ENCODE peak calls at places on chromosomes 16 and 17, in nine cellular contexts. R, N, C, L, B, U, I, D and Q are unnamed samples.

GRCh38 chr17:43674394-43674793 is 12.7 kb upstream of the MEOX1 start:
- DNase-seq in L (no peak), U (no peak), I (no peak), B (no peak), R (no peak), N (no peak), D (no peak), C (no peak), Q (no peak)

GRCh38 chr17:41386227-41386626 is 4.1 kb upstream of the KRT34 start:
- DNase-seq in N (no peak), I (no peak), B (no peak), L (no peak), U (no peak), D (no peak), R (no peak), C (no peak), Q (no peak)

GRCh38 chr17:66713533-66714042 is 121.3 kb upstream of the CACNG5 start:
- DNase-seq in L (no peak), I (no peak), B (no peak), C (no peak), N (no peak), R (no peak), D (no peak), U (no peak), Q (no peak)

GRCh38 chr16:87560428-87561199 is 41.7 kb upstream of the JPH3 start:
- DNase-seq in R (no peak), L (peak; percentile 71), N (no peak), B (no peak), D (no peak), U (no peak), I (peak; percentile 61), C (peak; percentile 92), Q (no peak)

GRCh38 chr17:34710226-34710625 is 130.8 kb downstream of the TMEM132E start:
- DNase-seq in D (no peak), B (no peak), C (no peak), U (no peak), N (no peak), R (no peak), L (no peak), I (no peak), Q (no peak)

GRCh38 chr16:4868573-4868972 is 21.3 kb downstream of the UBN1 start:
- DNase-seq in L (no peak), C (no peak), R (no peak), N (no peak), B (no peak), I (no peak), D (no peak), U (no peak), Q (no peak)

GRCh38 chr17:82440377-82440981 is 10.1 kb downstream of the CYBC1 start:
- DNase-seq in U (no peak), D (no peak), L (no peak), R (no peak), C (peak; percentile 54), B (no peak), I (no peak), N (no peak), Q (no peak)

GRCh38 chr17:44204453-44204882 is 4.8 kb upstream of the ATXN7L3 start:
- DNase-seq in N (no peak), I (peak; percentile 52), B (no peak), D (no peak), L (no peak), C (no peak), R (no peak), U (peak; percentile 57), Q (no peak)

GRCh38 chr16:2520097-2520783 is at the start of gene AMDHD2:
- DNase-seq in B (peak; percentile 87), U (peak; percentile 98), N (peak; percentile 84), L (peak; percentile 96), D (peak; percentile 84), R (peak; percentile 57), C (peak; percentile 95), I (peak; percentile 98), Q (peak; percentile 85)

GRCh38 chr17:67431210-67432015 is 54.3 kb downstream of the PITPNC1 start:
- DNase-seq in I (peak; percentile 59), U (peak; percentile 65), N (peak; percentile 47), C (no peak), D (no peak), B (no peak), L (peak; percentile 48), R (no peak), Q (no peak)

GRCh38 chr16:586645-587590 is 2.9 kb upstream of the RAB40C start:
- DNase-seq in L (no peak), N (no peak), R (no peak), I (no peak), D (no peak), C (no peak), U (no peak), B (no peak), Q (no peak)

GRCh38 chr16:85832578-85833539 is 33.4 kb downstream of the COX4I1 start:
- DNase-seq in N (no peak), R (no peak), U (no peak), B (peak; percentile 65), D (no peak), C (no peak), I (no peak), L (no peak), Q (no peak)

GRCh38 chr16:89334461-89334860 is 117.0 kb downstream of the ZNF778 start:
- DNase-seq in N (no peak), U (no peak), D (no peak), L (no peak), C (no peak), I (no peak), B (no peak), R (no peak), Q (no peak)

GRCh38 chr17:33560165-33560564 is 267.1 kb upstream of the ASIC2 start:
- DNase-seq in D (no peak), B (no peak), N (peak; percentile 38), C (no peak), R (no peak), L (no peak), I (no peak), U (no peak), Q (no peak)

GRCh38 chr17:47684535-47685193 is 9.3 kb upstream of the TBKBP1 start:
- DNase-seq in U (no peak), D (no peak), N (no peak), I (no peak), R (no peak), B (no peak), L (peak; percentile 43), C (peak; percentile 49), Q (no peak)

GRCh38 chr17:17077861-17078732 is 35.8 kb downstream of the MPRIP start:
- DNase-seq in D (no peak), L (no peak), R (no peak), N (no peak), B (no peak), U (no peak), C (no peak), I (no peak), Q (no peak)

GRCh38 chr17:9273334-9274118 is 252.2 kb downstream of the NTN1 start:
- DNase-seq in U (no peak), B (no peak), I (no peak), C (peak; percentile 43), L (peak; percentile 69), D (no peak), N (no peak), R (no peak), Q (no peak)

GRCh38 chr16:24102120-24102740 is 153.9 kb upstream of the CACNG3 start:
- DNase-seq in D (no peak), B (no peak), L (no peak), R (peak; percentile 64), N (no peak), C (peak; percentile 54), U (no peak), I (no peak), Q (no peak)

GRCh38 chr16:63080736-63081135 is 1044.5 kb upstream of the CDH8 start:
- DNase-seq in U (no peak), I (no peak), C (no peak), L (no peak), R (no peak), B (no peak), N (no peak), D (no peak), Q (no peak)

GRCh38 chr16:89344314-89344828 is 126.9 kb downstream of the ZNF778 start:
- DNase-seq in C (no peak), R (no peak), N (no peak), B (no peak), L (no peak), I (no peak), D (no peak), U (no peak), Q (no peak)

GRCh38 chr17:44105483-44105882 is 18.0 kb downstream of the HDAC5 start:
- DNase-seq in R (no peak), I (no peak), B (no peak), N (no peak), L (no peak), C (peak; percentile 62), D (no peak), U (no peak), Q (no peak)

GRCh38 chr17:47982645-47983440 is 11.9 kb downstream of the CDK5RAP3 start:
- DNase-seq in U (no peak), R (no peak), N (peak; percentile 37), D (no peak), B (no peak), I (no peak), C (no peak), L (no peak), Q (no peak)

GRCh38 chr16:14310519-14310991 is 239.4 kb downstream of the MRTFB start:
- DNase-seq in C (peak; percentile 81), B (no peak), I (peak; percentile 43), L (no peak), U (peak; percentile 43), N (no peak), R (no peak), D (no peak), Q (no peak)

GRCh38 chr17:17358866-17359265 is 55.7 kb downstream of the NT5M start:
- DNase-seq in C (peak; percentile 1), D (no peak), I (no peak), N (no peak), R (no peak), B (no peak), U (no peak), L (no peak), Q (no peak)

GRCh38 chr17:17560975-17561374 is 30.5 kb downstream of the PEMT start:
- DNase-seq in R (no peak), N (no peak), C (no peak), U (no peak), D (no peak), I (no peak), L (no peak), B (no peak), Q (no peak)

GRCh38 chr17:40107266-40107980 is 7.0 kb upstream of the NR1D1 start:
- DNase-seq in U (no peak), I (no peak), B (peak; percentile 36), C (peak; percentile 76), N (no peak), D (no peak), L (peak; percentile 67), R (no peak), Q (peak; percentile 63)

GRCh38 chr17:4433515-4434031 is at the start of gene SPNS3:
- DNase-seq in R (no peak), B (peak; percentile 20), N (no peak), C (no peak), D (peak; percentile 21), I (no peak), U (no peak), L (peak; percentile 76), Q (peak; percentile 10)

GRCh38 chr16:11059588-11059987 is 115.2 kb downstream of the CLEC16A start:
- DNase-seq in B (no peak), U (no peak), R (no peak), I (no peak), C (no peak), L (no peak), D (no peak), N (no peak), Q (no peak)

GRCh38 chr16:88298166-88298881 is 84.4 kb upstream of the ZNF469 start:
- DNase-seq in N (no peak), B (no peak), U (no peak), L (no peak), R (no peak), I (peak; percentile 46), D (no peak), C (peak; percentile 32), Q (no peak)

GRCh38 chr17:61856078-61856477 is 7.2 kb downstream of the BRIP1 start:
- DNase-seq in N (no peak), R (no peak), L (no peak), C (no peak), D (no peak), B (no peak), I (no peak), U (no peak), Q (no peak)

GRCh38 chr16:20624882-20625807 is 49.0 kb upstream of the ACSM2B start:
- DNase-seq in R (peak; percentile 40), I (no peak), U (no peak), L (no peak), D (no peak), N (no peak), B (no peak), C (no peak), Q (no peak)